ENCODE peak calls at places on chromosomes 6 and 20, in four cellular contexts. Q is GM12878, O is IMR-90, Y is K562. W is an unnamed sample.

GRCh38 chr6:3449321-3449720 is 7.5 kb downstream of the SLC22A23 start:
- DNase-seq in Q (no peak), O (no peak), Y (no peak), W (no peak)

GRCh38 chr6:56291278-56291917 is 44.0 kb upstream of the COL21A1 start:
- DNase-seq in Q (no peak), O (no peak), Y (no peak), W (no peak)

GRCh38 chr6:114816678-114817077 is 473.9 kb upstream of the HS3ST5 start:
- DNase-seq in Q (no peak), O (no peak), Y (no peak), W (no peak)

GRCh38 chr20:17504326-17504897 is 26.8 kb downstream of the BFSP1 start:
- DNase-seq in Q (no peak), O (no peak), Y (no peak), W (no peak)

GRCh38 chr20:46752639-46753235 is 43.3 kb downstream of the SLC2A10 start:
- DNase-seq in Q (no peak), O (peak; percentile 62), Y (peak; percentile 48), W (peak; percentile 33)

GRCh38 chr20:48332555-48332954 is 495.2 kb downstream of the PREX1 start:
- DNase-seq in Q (no peak), O (peak; percentile 18), Y (no peak), W (no peak)

GRCh38 chr20:40414843-40415615 is 274.0 kb downstream of the MAFB start:
- DNase-seq in Q (no peak), O (no peak), Y (no peak), W (no peak)

GRCh38 chr6:26045939-26046368 is 41.3 kb upstream of the HFE start:
- DNase-seq in Q (no peak), O (no peak), Y (no peak), W (no peak)

GRCh38 chr6:106702046-106702445 is 72.7 kb downstream of the QRSL1 start:
- DNase-seq in Q (no peak), O (no peak), Y (no peak), W (no peak)

GRCh38 chr6:6330407-6330806 is 9.9 kb upstream of the F13A1 start:
- DNase-seq in Q (no peak), O (no peak), Y (no peak), W (no peak)

GRCh38 chr6:73348550-73349204 is 5.4 kb downstream of the DPPA5 start:
- DNase-seq in Q (no peak), O (no peak), Y (no peak), W (no peak)

GRCh38 chr6:161922631-161923119 is 648.8 kb upstream of the AGPAT4 start:
- DNase-seq in Q (no peak), O (peak; percentile 65), Y (peak; percentile 24), W (peak; percentile 48)

GRCh38 chr6:39035689-39036088 is 12.9 kb upstream of the GLP1R start:
- DNase-seq in Q (no peak), O (no peak), Y (no peak), W (no peak)

GRCh38 chr6:134564705-134565104 is 246.8 kb upstream of the SGK1 start:
- DNase-seq in Q (no peak), O (no peak), Y (no peak), W (no peak)

GRCh38 chr6:37276916-37277509 is 19.1 kb upstream of the TMEM217 start:
- DNase-seq in Q (no peak), O (no peak), Y (no peak), W (no peak)

GRCh38 chr6:167968091-167968490 is 29.4 kb upstream of the KIF25 start:
- DNase-seq in Q (no peak), O (no peak), Y (peak; percentile 68), W (peak; percentile 32)

DNA sequence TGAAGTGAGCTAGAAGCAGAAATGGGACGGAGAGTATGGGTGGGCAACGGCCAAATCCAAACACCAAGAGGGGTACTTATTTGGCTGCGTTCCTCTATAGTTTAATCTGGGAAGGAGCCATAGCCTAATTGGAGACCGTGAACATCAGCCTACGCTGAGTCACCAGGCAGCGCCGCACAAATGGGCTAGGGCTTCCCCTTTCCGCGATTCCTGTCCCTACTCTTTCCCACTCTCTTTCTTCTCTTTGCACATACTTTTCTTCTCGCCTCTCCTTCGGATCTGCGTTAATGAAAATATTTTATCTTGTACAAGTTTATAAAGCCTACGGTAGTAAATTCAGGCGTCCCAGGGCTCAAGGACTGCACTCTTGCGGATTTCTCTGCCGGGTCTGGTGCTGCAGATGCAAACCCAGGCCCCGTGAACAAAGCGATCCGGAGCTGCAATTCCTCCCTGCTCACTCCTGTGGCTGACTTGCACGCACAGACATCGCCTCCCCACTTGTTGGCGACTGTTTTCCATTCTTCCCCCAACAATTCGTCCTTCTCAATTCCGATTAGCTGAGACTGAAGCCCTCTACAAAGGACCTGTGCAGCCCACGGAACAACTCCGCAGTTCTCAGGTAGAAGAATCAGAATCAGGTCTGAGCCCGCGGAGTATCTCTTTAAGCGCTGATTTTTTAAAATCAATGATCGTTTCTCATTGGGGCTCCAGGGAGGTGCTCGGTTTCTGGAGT is 4.2 kb upstream of the TBX18 start:
- DNase-seq in Q (no peak), O (no peak), Y (no peak), W (peak; percentile 25)
- H3K27ac ChIP-seq in Q (no peak overlapping the region), O (no peak overlapping the region), Y (no peak overlapping the region), W (peak overlapping the region; percentile 73)

DNA sequence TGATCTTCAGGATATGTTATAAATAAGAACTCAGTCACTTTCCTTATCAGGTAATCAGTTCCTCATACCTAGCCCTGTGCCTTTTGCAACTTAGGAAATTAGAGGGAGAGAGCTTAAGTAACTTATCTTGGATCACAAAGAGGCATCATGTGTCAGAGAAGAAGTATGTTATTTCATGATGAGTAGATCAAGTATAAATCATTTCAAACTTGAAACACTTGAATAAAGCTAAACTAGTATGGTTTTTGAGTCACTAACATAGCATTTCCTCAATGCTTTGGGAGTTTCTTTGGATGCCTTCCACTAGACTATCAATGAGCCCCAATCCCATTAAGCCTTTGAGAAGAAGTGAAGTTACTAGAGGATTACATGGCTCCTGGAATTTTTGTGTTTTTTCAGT is 102.6 kb upstream of the TNFAIP3 start:
- DNase-seq in Q (no peak), O (peak; percentile 83), Y (no peak), W (no peak)
- TF ChIP-seq ELK1 in Q (no peak), O (no peak), Y (no peak), W (no peak)

DNA sequence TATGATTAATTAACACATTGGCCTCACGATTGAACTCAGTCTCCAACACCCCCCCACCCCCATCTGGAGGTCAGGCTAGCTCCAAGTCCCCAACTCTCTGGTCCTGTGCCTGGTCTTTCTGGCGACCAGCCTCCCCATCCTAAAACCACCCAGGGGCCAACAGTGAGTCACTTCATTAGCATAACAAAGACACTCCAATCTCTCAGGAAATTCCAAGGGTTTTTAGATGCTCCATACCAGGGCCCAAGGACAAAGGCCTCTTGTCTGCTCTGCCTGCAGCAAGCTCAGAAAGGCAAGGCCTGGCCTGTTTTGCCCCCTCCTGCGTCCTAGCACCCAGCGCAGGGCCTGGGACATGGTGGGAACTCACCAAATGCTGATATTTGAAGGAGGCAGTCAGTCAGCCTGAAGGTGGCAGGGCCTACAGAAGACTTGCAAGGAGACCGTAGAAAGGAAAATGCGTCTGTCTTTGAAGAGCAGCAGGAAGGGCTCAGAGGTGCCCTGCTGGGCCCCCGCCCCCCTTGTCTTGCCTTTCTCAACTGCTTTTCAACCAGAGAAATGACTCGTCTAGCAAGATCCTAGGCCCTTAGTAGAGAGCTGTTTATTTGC is 184.7 kb downstream of the CDH4 start:
- DNase-seq in Q (no peak), O (peak; percentile 58), Y (no peak), W (no peak)
- H3K27ac ChIP-seq in Q (no peak overlapping the region), O (peak overlapping the region; percentile 67), Y (no peak overlapping the region), W (peak overlapping the region; percentile 49)

GRCh38 chr6:11814116-11814515 is 35.5 kb upstream of the ADTRP start:
- DNase-seq in Q (no peak), O (no peak), Y (no peak), W (no peak)

GRCh38 chr6:11813585-11813984 is 35.0 kb upstream of the ADTRP start:
- DNase-seq in Q (no peak), O (no peak), Y (no peak), W (no peak)

GRCh38 chr6:11812951-11813350 is 34.3 kb upstream of the ADTRP start:
- DNase-seq in Q (no peak), O (no peak), Y (no peak), W (no peak)

GRCh38 chr6:11814819-11815218 is 36.2 kb upstream of the ADTRP start:
- DNase-seq in Q (no peak), O (no peak), Y (no peak), W (no peak)

GRCh38 chr6:11815231-11815630 is 36.6 kb upstream of the ADTRP start:
- DNase-seq in Q (no peak), O (peak; percentile 87), Y (no peak), W (peak; percentile 27)
- TF ChIP-seq ELK1 in Q (no peak), O (no peak), Y (no peak), W (no peak)

GRCh38 chr20:36065427-36065998 is 89.0 kb upstream of the EPB41L1 start:
- DNase-seq in Q (no peak), O (no peak), Y (no peak), W (no peak)
- H3K27ac ChIP-seq in Q (no peak overlapping the region), O (no peak overlapping the region), Y (no peak overlapping the region), W (peak overlapping the region; percentile 93)

GRCh38 chr6:148044261-148044731 is 298.3 kb upstream of the SASH1 start:
- DNase-seq in Q (no peak), O (peak; percentile 60), Y (no peak), W (no peak)
- TF ChIP-seq ELK1 in Q (no peak), O (no peak), Y (no peak), W (no peak)

DNA sequence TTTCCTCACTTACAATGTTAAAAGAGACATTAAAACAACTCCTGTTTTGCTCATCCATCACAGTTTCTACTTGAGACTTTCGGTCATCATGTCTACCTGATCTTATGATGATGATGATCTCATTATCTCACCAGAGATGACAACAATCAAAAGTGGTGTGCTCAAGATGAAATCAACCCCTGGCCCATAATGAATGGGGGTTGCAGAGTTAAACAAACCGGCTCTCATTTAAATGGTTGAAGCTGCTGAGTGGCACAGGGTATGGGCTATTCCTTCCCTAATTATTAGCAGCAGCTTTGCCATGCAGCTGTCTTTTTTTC is 58.1 kb downstream of the GJA10 start:
- DNase-seq in Q (no peak), O (no peak), Y (no peak), W (no peak)
- H3K27ac ChIP-seq in Q (no peak overlapping the region), O (no peak overlapping the region), Y (no peak overlapping the region), W (no peak overlapping the region)

GRCh38 chr6:111198841-111199240 is 111.5 kb downstream of the SLC16A10 start:
- DNase-seq in Q (no peak), O (no peak), Y (no peak), W (no peak)
- TF ChIP-seq ELK1 in Q (no peak), O (no peak), Y (no peak), W (no peak)

GRCh38 chr6:159095561-159096095 is 50.8 kb upstream of the TAGAP start:
- DNase-seq in Q (no peak), O (no peak), Y (no peak), W (no peak)
- H3K27ac ChIP-seq in Q (no peak overlapping the region), O (no peak overlapping the region), Y (no peak overlapping the region), W (no peak overlapping the region)

DNA sequence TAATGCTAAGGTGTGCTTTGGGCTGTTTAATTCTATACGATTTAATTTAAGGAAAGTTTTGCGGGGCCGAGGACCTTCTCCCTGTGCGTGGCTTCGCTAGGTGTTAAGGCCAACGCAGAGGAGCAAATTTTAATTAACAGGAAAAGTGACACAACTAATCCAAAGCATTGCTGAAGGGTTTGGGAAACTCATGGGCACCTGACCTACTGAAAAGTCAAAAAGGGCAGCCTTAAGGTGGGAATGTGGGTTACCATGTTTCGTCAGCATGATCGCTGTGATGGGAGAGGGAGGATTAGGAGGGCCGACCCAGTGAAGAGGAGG is 415 bp upstream of the CUL9 start:
- DNase-seq in Q (no peak), O (no peak), Y (no peak), W (no peak)
- TF ChIP-seq ELK1 in Q (no peak), O (no peak), Y (no peak), W (no peak)

W was measured in A549.